ENCODE peak calls at places on chromosomes 5 and 9, in four cellular contexts. One of them, this sample, is unnamed.

GRCh38 chr9:127980056-127980705 is 608 bp downstream of the EEIG1 start:
- DNase-seq in H4: no peak
- DNase-seq in neural progenitor cell: peak
- DNase-seq in cardiac muscle cell: no peak
- DNase-seq in this sample: no peak

GRCh38 chr5:22473865-22474264 is 379.3 kb downstream of the CDH12 start:
- DNase-seq in H4: no peak
- DNase-seq in neural progenitor cell: no peak
- DNase-seq in cardiac muscle cell: no peak
- DNase-seq in this sample: no peak

GRCh38 chr9:114001410-114001685 is 76.8 kb downstream of the AMBP start:
- DNase-seq in H4: no peak
- DNase-seq in neural progenitor cell: no peak
- DNase-seq in cardiac muscle cell: no peak
- DNase-seq in this sample: no peak

GRCh38 chr9:121298016-121298538 is 30.1 kb downstream of the GSN start:
- DNase-seq in H4: no peak
- DNase-seq in neural progenitor cell: peak
- DNase-seq in cardiac muscle cell: no peak
- DNase-seq in this sample: no peak

GRCh38 chr5:169742773-169743296 is 105.8 kb downstream of the DOCK2 start:
- DNase-seq in H4: peak
- DNase-seq in neural progenitor cell: no peak
- DNase-seq in cardiac muscle cell: peak
- DNase-seq in this sample: no peak

GRCh38 chr9:135969064-135969683 is 8.0 kb upstream of the UBAC1 start:
- DNase-seq in H4: no peak
- DNase-seq in neural progenitor cell: no peak
- DNase-seq in cardiac muscle cell: peak
- DNase-seq in this sample: no peak

GRCh38 chr9:136535070-136535469 is 10.8 kb downstream of the NOTCH1 start:
- DNase-seq in H4: no peak
- DNase-seq in neural progenitor cell: no peak
- DNase-seq in cardiac muscle cell: no peak
- DNase-seq in this sample: no peak

GRCh38 chr9:4514252-4515128 is 24.2 kb downstream of the SLC1A1 start:
- DNase-seq in H4: no peak
- DNase-seq in neural progenitor cell: no peak
- DNase-seq in cardiac muscle cell: no peak
- DNase-seq in this sample: no peak

GRCh38 chr9:21479152-21479702 is 2.9 kb downstream of the IFNE start:
- DNase-seq in H4: no peak
- DNase-seq in neural progenitor cell: no peak
- DNase-seq in cardiac muscle cell: no peak
- DNase-seq in this sample: no peak

GRCh38 chr5:128356011-128356410 is 182.0 kb downstream of the FBN2 start:
- DNase-seq in H4: peak
- DNase-seq in neural progenitor cell: no peak
- DNase-seq in cardiac muscle cell: no peak
- DNase-seq in this sample: peak

GRCh38 chr9:93098236-93098946 is 2.4 kb downstream of the CARD19 start:
- DNase-seq in H4: peak
- DNase-seq in neural progenitor cell: no peak
- DNase-seq in cardiac muscle cell: peak
- DNase-seq in this sample: peak

GRCh38 chr9:37287317-37287716 is 135.2 kb upstream of the GRHPR start:
- DNase-seq in H4: no peak
- DNase-seq in neural progenitor cell: no peak
- DNase-seq in cardiac muscle cell: no peak
- DNase-seq in this sample: no peak

GRCh38 chr5:115657883-115658233 is 32.0 kb upstream of the TMED7 start:
- DNase-seq in H4: peak
- DNase-seq in neural progenitor cell: no peak
- DNase-seq in cardiac muscle cell: peak
- DNase-seq in this sample: no peak

GRCh38 chr5:74130141-74130897 is 504.3 kb downstream of the ARHGEF28 start:
- DNase-seq in H4: no peak
- DNase-seq in neural progenitor cell: no peak
- DNase-seq in cardiac muscle cell: no peak
- DNase-seq in this sample: no peak

GRCh38 chr9:100587375-100587774 is 9.5 kb downstream of the CAVIN4 start:
- DNase-seq in H4: no peak
- DNase-seq in neural progenitor cell: no peak
- DNase-seq in cardiac muscle cell: peak
- DNase-seq in this sample: no peak

GRCh38 chr9:135061441-135061840 is 26.0 kb upstream of the OLFM1 start:
- DNase-seq in H4: no peak
- DNase-seq in neural progenitor cell: no peak
- DNase-seq in cardiac muscle cell: no peak
- DNase-seq in this sample: no peak

GRCh38 chr5:92907914-92908606 is 673.0 kb downstream of the NR2F1-AS1 start:
- DNase-seq in H4: peak
- DNase-seq in neural progenitor cell: no peak
- DNase-seq in cardiac muscle cell: peak
- DNase-seq in this sample: no peak

GRCh38 chr9:137175345-137175961 is 3.6 kb upstream of the TMEM210 start:
- DNase-seq in H4: no peak
- DNase-seq in neural progenitor cell: peak
- DNase-seq in cardiac muscle cell: no peak
- DNase-seq in this sample: no peak

GRCh38 chr5:36552626-36553393 is 53.6 kb upstream of the SLC1A3 start:
- DNase-seq in H4: peak
- DNase-seq in neural progenitor cell: no peak
- DNase-seq in cardiac muscle cell: no peak
- DNase-seq in this sample: no peak